ENCODE peak calls at places on chromosome X, in seven cellular contexts. V, U, P, W, D, O and S are unnamed samples.

GRCh38 chrX:44915361-44915868 is 42.4 kb downstream of the KDM6A start:
- DNase-seq in O (no peak), D (no peak), V (no peak), W (no peak), U (no peak), P (no peak), S (no peak)

GRCh38 chrX:41733939-41734338 is 10.0 kb downstream of the GPR82 start:
- DNase-seq in W (no peak), V (no peak), P (no peak), O (peak), U (no peak), D (no peak), S (peak)

GRCh38 chrX:77160301-77160700 is 286.9 kb upstream of the FGF16 start:
- DNase-seq in O (no peak), U (no peak), D (no peak), V (no peak), W (peak), P (no peak), S (no peak)

GRCh38 chrX:98194036-98194435 is 1310.3 kb downstream of the RPA4 start:
- DNase-seq in P (no peak), U (no peak), D (no peak), W (no peak), O (no peak), V (no peak), S (no peak)

GRCh38 chrX:123277347-123277746 is 93.3 kb downstream of the GRIA3 start:
- DNase-seq in V (no peak), O (no peak), W (no peak), D (no peak), P (no peak), U (no peak), S (no peak)

GRCh38 chrX:122739770-122740169 is 444.3 kb upstream of the GRIA3 start:
- DNase-seq in P (peak), D (no peak), V (no peak), U (no peak), O (no peak), W (peak), S (no peak)

GRCh38 chrX:115311139-115311538 is 21.6 kb downstream of the LUZP4 start:
- DNase-seq in W (no peak), U (no peak), V (no peak), P (no peak), D (no peak), O (no peak), S (no peak)

GRCh38 chrX:49993661-49994060 is 71.3 kb downstream of the CLCN5 start:
- DNase-seq in V (no peak), U (no peak), D (no peak), P (no peak), O (no peak), W (no peak), S (no peak)

GRCh38 chrX:39903343-39903742 is 194.4 kb downstream of the BCOR start:
- DNase-seq in W (no peak), V (no peak), U (no peak), O (peak), P (peak), D (no peak), S (no peak)

GRCh38 chrX:54933150-54933826 is 12.7 kb downstream of the TRO start:
- DNase-seq in O (no peak), V (no peak), P (no peak), D (no peak), W (no peak), U (no peak), S (no peak)

GRCh38 chrX:5051831-5052491 is 1176.7 kb downstream of the NLGN4X start:
- DNase-seq in O (peak), U (no peak), W (peak), P (peak), D (peak), V (peak), S (no peak)

GRCh38 chrX:116173006-116173405 is 2.5 kb downstream of the AGTR2 start:
- DNase-seq in W (no peak), D (no peak), P (no peak), V (no peak), U (no peak), O (no peak), S (no peak)

GRCh38 chrX:40108959-40109287 is 11.2 kb upstream of the BCOR start:
- DNase-seq in D (peak), P (peak), V (peak), W (peak), U (peak), O (peak), S (no peak)

GRCh38 chrX:44462851-44463250 is 79.8 kb downstream of the FUNDC1 start:
- DNase-seq in D (peak), P (no peak), W (no peak), U (no peak), V (no peak), O (no peak), S (no peak)

GRCh38 chrX:3295731-3296130 is 50.7 kb downstream of the MXRA5 start:
- DNase-seq in U (no peak), P (peak), O (peak), D (no peak), W (peak), V (no peak), S (no peak)

GRCh38 chrX:46665232-46666162 is 91.9 kb downstream of the CHST7 start:
- DNase-seq in U (no peak), W (no peak), D (no peak), V (no peak), O (peak), P (peak), S (no peak)

GRCh38 chrX:31658360-31658759 is 586.5 kb upstream of the FTHL17 start:
- DNase-seq in D (no peak), P (peak), U (no peak), V (no peak), O (no peak), W (peak), S (no peak)

GRCh38 chrX:24561121-24561520 is 86.0 kb downstream of the PCYT1B start:
- DNase-seq in P (peak), V (no peak), W (peak), D (no peak), O (no peak), U (no peak), S (no peak)

GRCh38 chrX:54479471-54480122 is 16.4 kb downstream of the FGD1 start:
- DNase-seq in D (no peak), P (no peak), O (no peak), W (no peak), U (no peak), V (no peak), S (no peak)

GRCh38 chrX:97968376-97969104 is 1084.8 kb downstream of the RPA4 start:
- DNase-seq in O (no peak), W (no peak), D (no peak), V (no peak), P (no peak), U (no peak), S (no peak)

GRCh38 chrX:4935846-4936245 is 1222.4 kb upstream of the PRKX start:
- DNase-seq in W (no peak), O (no peak), V (no peak), U (no peak), P (peak), D (no peak), S (no peak)

GRCh38 chrX:142251202-142251601 is 46.1 kb upstream of the MAGEC2 start:
- DNase-seq in D (no peak), O (no peak), P (peak), W (no peak), U (no peak), V (no peak), S (no peak)

GRCh38 chrX:123464709-123465108 is 268.1 kb downstream of the THOC2 start:
- DNase-seq in V (no peak), U (no peak), W (no peak), P (no peak), D (no peak), O (no peak), S (no peak)

GRCh38 chrX:96424007-96424406 is 260.6 kb upstream of the DIAPH2 start:
- DNase-seq in D (no peak), O (no peak), P (peak), U (no peak), W (no peak), V (no peak), S (no peak)

GRCh38 chrX:138986866-138987265 is 275.3 kb upstream of the FGF13 start:
- DNase-seq in W (no peak), U (no peak), O (no peak), V (no peak), D (no peak), P (peak), S (no peak)

GRCh38 chrX:23937100-23937499 is 29.3 kb downstream of the CXorf58 start:
- DNase-seq in V (no peak), D (no peak), O (no peak), P (no peak), U (no peak), W (peak), S (no peak)

GRCh38 chrX:63488546-63489373 is 137.6 kb upstream of the SPIN4 start:
- DNase-seq in P (no peak), O (no peak), V (no peak), W (no peak), D (no peak), U (no peak), S (no peak)

DNA sequence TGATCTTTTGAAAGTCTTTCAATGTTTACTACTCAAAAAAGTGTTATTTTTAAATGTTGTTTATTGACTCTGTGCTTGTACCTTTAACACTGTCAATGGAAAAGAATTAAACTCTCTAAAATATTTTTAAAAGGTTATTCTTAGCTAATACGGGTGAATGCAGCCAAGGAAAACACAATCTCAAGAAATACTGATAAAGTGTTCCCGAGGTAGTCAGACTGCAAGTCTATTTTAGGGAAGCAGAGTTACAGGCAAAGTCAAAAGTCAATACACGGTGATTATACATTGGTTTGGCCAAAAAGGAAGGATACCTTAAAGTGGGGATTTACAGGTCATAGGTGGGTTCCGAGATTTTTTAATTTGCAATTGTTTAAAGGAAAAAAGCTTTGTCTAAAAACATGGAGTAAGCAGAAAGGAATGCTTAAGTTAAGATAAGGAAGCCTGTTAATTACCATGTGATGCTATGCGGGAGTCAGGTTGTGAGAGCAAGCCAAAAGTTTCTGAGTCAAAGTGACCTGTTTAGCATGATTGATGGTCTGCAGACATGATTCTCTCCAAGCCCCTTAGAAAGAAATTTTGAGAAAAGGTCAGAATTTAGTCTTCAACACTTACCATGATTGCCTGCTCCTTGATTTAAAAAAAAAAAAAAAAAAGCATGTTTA is 288.4 kb downstream of the KLHL4 start:
- DNase-seq in U (no peak), D (no peak), W (no peak), P (peak), V (no peak), O (no peak), S (no peak)
- TF ChIP-seq CTCF in U (no peak), D (no peak), W (no peak), P (no peak), V (no peak), O (no peak), S (no peak)

GRCh38 chrX:147770858-147771257 is 140.9 kb upstream of the FMR1 start:
- DNase-seq in U (no peak), W (no peak), V (no peak), D (no peak), P (no peak), O (no peak), S (no peak)
- TF ChIP-seq CTCF in U (no peak), W (no peak), V (no peak), D (no peak), P (no peak), O (no peak), S (no peak)

GRCh38 chrX:38293741-38294140 is 33.6 kb downstream of the RPGR start:
- DNase-seq in W (no peak), U (no peak), O (no peak), V (no peak), D (no peak), P (no peak), S (no peak)
- TF ChIP-seq CTCF in W (no peak), U (no peak), O (no peak), V (no peak), D (no peak), P (no peak), S (no peak)

GRCh38 chrX:110310000-110310790 is 7.7 kb downstream of the AMMECR1 start:
- DNase-seq in D (no peak), O (no peak), V (no peak), P (peak), W (no peak), U (no peak), S (no peak)

GRCh38 chrX:110302975-110303374 is 14.9 kb downstream of the AMMECR1 start:
- DNase-seq in D (no peak), O (no peak), P (no peak), V (no peak), W (no peak), U (no peak), S (no peak)

GRCh38 chrX:110304884-110305283 is 13.0 kb downstream of the AMMECR1 start:
- DNase-seq in O (no peak), D (no peak), W (no peak), P (no peak), U (no peak), V (no peak), S (no peak)

GRCh38 chrX:110301194-110301593 is 16.7 kb downstream of the AMMECR1 start:
- DNase-seq in W (no peak), P (no peak), V (no peak), U (no peak), O (no peak), D (no peak), S (no peak)

DNA sequence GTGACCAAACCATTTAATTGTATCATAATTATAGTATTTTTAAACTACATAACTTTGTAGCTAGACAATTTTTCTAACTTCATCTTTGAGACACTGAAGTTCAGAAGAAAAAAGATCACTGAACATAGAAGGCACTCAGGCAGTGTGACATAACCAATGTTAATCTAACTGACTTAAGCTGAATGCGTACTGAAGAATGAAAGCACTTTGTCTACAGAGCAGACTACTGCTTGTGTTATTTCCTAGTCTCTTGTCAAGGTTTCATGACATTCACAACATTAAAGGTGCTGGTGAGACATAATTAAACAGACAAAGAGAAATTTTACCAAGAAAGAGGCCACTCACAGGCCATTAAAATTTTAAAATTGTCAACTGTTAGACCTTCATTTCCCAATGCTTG is 13.5 kb downstream of the AMMECR1 start:
- DNase-seq in U (no peak), O (no peak), D (no peak), W (no peak), V (no peak), P (no peak), S (no peak)
- TF ChIP-seq CTCF in U (no peak), O (no peak), D (no peak), W (no peak), V (no peak), P (no peak), S (no peak)

DNA sequence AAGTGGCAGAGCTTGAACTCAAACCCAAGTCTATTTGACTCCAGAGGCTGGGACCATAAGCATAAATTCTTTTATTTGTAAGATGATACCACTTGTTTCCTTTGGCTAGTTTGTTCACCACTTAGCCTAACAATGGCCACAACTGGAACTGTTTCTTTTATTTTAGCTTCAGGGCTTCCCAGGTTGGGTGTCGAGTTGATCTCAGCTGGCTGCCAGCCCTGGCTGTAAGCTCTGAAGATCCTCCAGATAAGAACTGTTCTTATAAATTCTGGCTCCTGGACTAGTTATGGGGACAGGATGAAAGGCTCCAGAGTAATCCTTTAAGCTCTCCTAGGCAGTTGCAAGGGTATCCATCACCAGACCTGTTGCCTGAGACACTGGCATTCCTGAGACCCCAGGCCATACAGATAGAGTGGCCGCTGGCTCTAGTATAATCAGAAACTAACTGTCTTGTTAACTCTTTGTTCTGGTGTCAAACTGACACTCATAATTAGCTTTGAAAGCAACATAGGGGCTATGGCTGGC is 129.4 kb upstream of the ACSL4 start:
- DNase-seq in P (peak), D (no peak), O (peak), U (no peak), V (no peak), W (no peak), S (no peak)
- TF ChIP-seq CTCF in P (no peak), D (no peak), O (no peak), U (no peak), V (no peak), W (no peak), S (no peak)

GRCh38 chrX:154488336-154489075 is 1.9 kb downstream of the SLC10A3 start:
- DNase-seq in P (no peak), U (peak), D (no peak), W (no peak), O (no peak), V (no peak), S (no peak)

GRCh38 chrX:154489182-154489581 is 1.2 kb downstream of the SLC10A3 start:
- DNase-seq in D (no peak), V (no peak), O (no peak), P (no peak), U (no peak), W (no peak), S (no peak)

GRCh38 chrX:154487518-154488290 is 1.3 kb upstream of the UBL4A start:
- DNase-seq in O (no peak), P (no peak), W (no peak), V (no peak), D (no peak), U (peak), S (no peak)

GRCh38 chrX:154490021-154490413 is 412 bp downstream of the SLC10A3 start:
- DNase-seq in U (peak), V (no peak), O (peak), W (peak), D (no peak), P (peak), S (no peak)

DNA sequence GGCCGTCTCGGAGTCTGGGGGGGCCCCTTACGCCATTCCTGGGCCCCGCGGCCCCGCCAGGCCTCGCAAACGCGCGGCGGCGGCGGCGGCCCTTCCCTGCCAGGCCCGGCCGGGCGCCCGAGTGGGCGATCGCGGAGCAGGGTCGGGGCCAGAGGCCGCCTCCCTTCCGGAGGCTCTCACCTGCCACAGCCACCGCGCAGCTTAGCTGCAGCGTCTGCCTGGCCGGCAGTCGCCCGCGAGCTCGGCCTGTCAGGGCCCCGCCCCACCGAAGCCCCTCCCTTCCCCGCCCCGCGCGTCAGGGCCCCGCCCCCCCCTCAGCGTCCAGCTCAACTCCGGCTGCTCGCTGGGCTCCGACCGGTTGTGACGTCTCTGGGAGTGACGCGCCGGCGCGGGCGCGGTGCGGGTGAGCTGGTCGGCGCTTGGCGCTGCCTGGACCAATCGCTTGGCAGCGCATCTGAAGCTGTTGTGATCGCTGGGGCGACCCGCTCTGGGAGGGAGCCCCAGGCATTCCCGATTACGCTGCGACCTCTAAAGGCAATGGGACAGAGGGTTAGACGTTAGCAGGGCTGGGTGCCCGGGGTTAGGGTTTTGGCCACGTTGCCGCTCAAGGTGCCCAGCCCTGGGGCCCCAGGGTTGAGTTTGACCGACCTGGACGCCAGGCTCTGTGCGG is at the start of gene SLC10A3:
- DNase-seq in O (peak), P (peak), W (peak), V (peak), U (peak), D (peak), S (peak)
- TF ChIP-seq CTCF in O (no peak), P (no peak), W (no peak), V (no peak), U (no peak), D (no peak), S (no peak)

GRCh38 chrX:817759-818158 is 187.2 kb downstream of the SHOX start:
- DNase-seq in D (no peak), U (no peak), O (no peak), W (no peak), P (no peak), V (no peak), S (no peak)
- TF ChIP-seq CTCF in D (no peak), U (no peak), O (no peak), W (no peak), P (no peak), V (no peak), S (no peak)

DNA sequence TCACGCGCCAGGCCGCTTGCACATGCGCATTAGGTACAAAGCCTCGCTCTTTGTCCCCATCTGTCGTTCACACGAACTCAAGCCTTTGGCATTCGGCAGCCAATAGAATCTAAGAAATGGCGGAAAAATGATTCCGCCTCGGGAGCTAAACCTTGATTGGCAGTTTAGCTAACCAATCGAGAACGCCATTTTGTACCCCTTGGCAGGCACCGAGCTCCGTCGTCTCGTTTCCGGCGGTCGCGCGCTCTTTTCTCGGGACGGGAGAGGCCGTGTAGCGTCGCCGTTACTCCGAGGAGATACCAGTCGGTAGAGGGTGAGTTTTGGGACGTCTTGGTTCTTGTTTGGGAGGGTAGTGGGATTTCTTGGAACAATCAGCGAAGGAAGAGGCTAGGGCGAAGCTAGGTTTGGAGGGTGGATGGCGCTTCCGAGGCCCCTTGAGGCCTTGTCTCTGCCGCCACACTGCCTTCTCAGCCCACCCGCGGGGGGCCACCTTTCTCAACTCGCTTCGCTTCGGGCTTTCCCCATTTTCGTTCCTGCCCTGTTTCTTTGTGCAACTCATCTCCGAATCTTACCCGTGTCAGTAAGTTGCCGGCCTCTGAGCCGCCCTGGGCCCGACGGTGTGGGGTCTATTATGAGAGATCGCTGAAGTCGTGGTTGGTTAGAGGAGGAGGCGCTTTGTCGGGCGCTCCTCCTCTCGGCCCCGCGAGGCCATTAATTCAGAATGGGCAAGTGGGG is at the start of gene NONO:
- DNase-seq in U (peak), D (peak), O (peak), P (peak), V (peak), W (peak), S (peak)
- TF ChIP-seq CTCF in U (no peak), D (peak), O (peak), P (no peak), V (no peak), W (no peak), S (no peak)

GRCh38 chrX:145394344-145394743 is 147.0 kb downstream of the SPANXN1 start:
- DNase-seq in U (no peak), P (no peak), D (no peak), W (no peak), V (no peak), O (no peak), S (no peak)

GRCh38 chrX:145396612-145397011 is 149.3 kb downstream of the SPANXN1 start:
- DNase-seq in W (no peak), V (no peak), D (no peak), O (no peak), U (no peak), P (no peak), S (no peak)

GRCh38 chrX:145393702-145394235 is 146.5 kb downstream of the SPANXN1 start:
- DNase-seq in D (no peak), W (no peak), U (no peak), O (no peak), V (no peak), P (peak), S (no peak)
- TF ChIP-seq CTCF in D (no peak), W (no peak), U (no peak), O (peak), V (no peak), P (peak), S (no peak)